ENCODE peak calls at places on chromosome 11, in six cellular contexts. One of them, this sample, is unnamed.
A peak's percentile ranks its signal among the peaks of the same experiment; 100 is the strongest.

GRCh38 chr11:33670250-33671011 is 30.2 kb downstream of the C11orf91 start:
- DNase-seq in iPS DF 19.7: no peak
- DNase-seq in CD4-positive, alpha-beta memory T cell: no peak
- DNase-seq in activated CD8-positive, alpha-beta memory T cell treated with anti-CD3 and anti-CD28 coated beads for 24 hours: no peak
- DNase-seq in stimulated activated CD4-positive, alpha-beta T cell treated with anti-CD3 and anti-CD28 coated beads, Interleukin-12 subunit alpha, Interleukin-12 subunit beta, amount 100 ng/mL, for 24 hours: no peak
- DNase-seq in omental fat pad: no peak
- DNase-seq in this sample: no peak

GRCh38 chr11:2198621-2199365 is 27.2 kb upstream of the TH start:
- DNase-seq in iPS DF 19.7: no peak
- DNase-seq in CD4-positive, alpha-beta memory T cell: no peak
- DNase-seq in activated CD8-positive, alpha-beta memory T cell treated with anti-CD3 and anti-CD28 coated beads for 24 hours: no peak
- DNase-seq in stimulated activated CD4-positive, alpha-beta T cell treated with anti-CD3 and anti-CD28 coated beads, Interleukin-12 subunit alpha, Interleukin-12 subunit beta, amount 100 ng/mL, for 24 hours: no peak
- DNase-seq in omental fat pad: no peak
- DNase-seq in this sample: no peak

GRCh38 chr11:75101424-75102128 is 4.9 kb upstream of the OR2AT4 start:
- DNase-seq in iPS DF 19.7: no peak
- DNase-seq in CD4-positive, alpha-beta memory T cell: no peak
- DNase-seq in activated CD8-positive, alpha-beta memory T cell treated with anti-CD3 and anti-CD28 coated beads for 24 hours: no peak
- DNase-seq in stimulated activated CD4-positive, alpha-beta T cell treated with anti-CD3 and anti-CD28 coated beads, Interleukin-12 subunit alpha, Interleukin-12 subunit beta, amount 100 ng/mL, for 24 hours: no peak
- DNase-seq in omental fat pad: no peak
- DNase-seq in this sample: no peak

GRCh38 chr11:45852712-45853101 is 5.4 kb downstream of the CRY2 start:
- DNase-seq in iPS DF 19.7: no peak
- DNase-seq in CD4-positive, alpha-beta memory T cell: no peak
- DNase-seq in activated CD8-positive, alpha-beta memory T cell treated with anti-CD3 and anti-CD28 coated beads for 24 hours: no peak
- DNase-seq in stimulated activated CD4-positive, alpha-beta T cell treated with anti-CD3 and anti-CD28 coated beads, Interleukin-12 subunit alpha, Interleukin-12 subunit beta, amount 100 ng/mL, for 24 hours: no peak
- DNase-seq in omental fat pad: no peak
- DNase-seq in this sample: no peak

GRCh38 chr11:103398829-103399228 is 289.6 kb downstream of the DYNC2H1 start:
- DNase-seq in iPS DF 19.7: no peak
- DNase-seq in CD4-positive, alpha-beta memory T cell: no peak
- DNase-seq in activated CD8-positive, alpha-beta memory T cell treated with anti-CD3 and anti-CD28 coated beads for 24 hours: no peak
- DNase-seq in stimulated activated CD4-positive, alpha-beta T cell treated with anti-CD3 and anti-CD28 coated beads, Interleukin-12 subunit alpha, Interleukin-12 subunit beta, amount 100 ng/mL, for 24 hours: no peak
- DNase-seq in omental fat pad: no peak
- DNase-seq in this sample: no peak

GRCh38 chr11:1779034-1779805 is 15.5 kb upstream of the CTSD start:
- DNase-seq in iPS DF 19.7: no peak
- DNase-seq in CD4-positive, alpha-beta memory T cell: no peak
- DNase-seq in activated CD8-positive, alpha-beta memory T cell treated with anti-CD3 and anti-CD28 coated beads for 24 hours: no peak
- DNase-seq in stimulated activated CD4-positive, alpha-beta T cell treated with anti-CD3 and anti-CD28 coated beads, Interleukin-12 subunit alpha, Interleukin-12 subunit beta, amount 100 ng/mL, for 24 hours: no peak
- DNase-seq in omental fat pad: no peak
- DNase-seq in this sample: no peak

GRCh38 chr11:61553373-61554171 is 27.3 kb downstream of the SYT7 start:
- DNase-seq in iPS DF 19.7: no peak
- DNase-seq in CD4-positive, alpha-beta memory T cell: no peak
- DNase-seq in activated CD8-positive, alpha-beta memory T cell treated with anti-CD3 and anti-CD28 coated beads for 24 hours: no peak
- DNase-seq in stimulated activated CD4-positive, alpha-beta T cell treated with anti-CD3 and anti-CD28 coated beads, Interleukin-12 subunit alpha, Interleukin-12 subunit beta, amount 100 ng/mL, for 24 hours: no peak
- DNase-seq in omental fat pad: no peak
- DNase-seq in this sample: no peak

GRCh38 chr11:65378208-65378927 is 4.1 kb downstream of the SLC25A45 start:
- DNase-seq in iPS DF 19.7: no peak
- DNase-seq in CD4-positive, alpha-beta memory T cell: no peak
- DNase-seq in activated CD8-positive, alpha-beta memory T cell treated with anti-CD3 and anti-CD28 coated beads for 24 hours: no peak
- DNase-seq in stimulated activated CD4-positive, alpha-beta T cell treated with anti-CD3 and anti-CD28 coated beads, Interleukin-12 subunit alpha, Interleukin-12 subunit beta, amount 100 ng/mL, for 24 hours: no peak
- DNase-seq in omental fat pad: no peak
- DNase-seq in this sample: no peak

GRCh38 chr11:44065851-44066731 is at the start of gene ACCS:
- DNase-seq in iPS DF 19.7: peak; percentile 56
- DNase-seq in CD4-positive, alpha-beta memory T cell: peak; percentile 93
- DNase-seq in activated CD8-positive, alpha-beta memory T cell treated with anti-CD3 and anti-CD28 coated beads for 24 hours: peak; percentile 94
- DNase-seq in stimulated activated CD4-positive, alpha-beta T cell treated with anti-CD3 and anti-CD28 coated beads, Interleukin-12 subunit alpha, Interleukin-12 subunit beta, amount 100 ng/mL, for 24 hours: peak; percentile 55
- DNase-seq in omental fat pad: peak; percentile 80
- DNase-seq in this sample: peak; percentile 97

GRCh38 chr11:92829121-92829520 is 140.3 kb upstream of the MTNR1B start:
- DNase-seq in iPS DF 19.7: no peak
- DNase-seq in CD4-positive, alpha-beta memory T cell: no peak
- DNase-seq in activated CD8-positive, alpha-beta memory T cell treated with anti-CD3 and anti-CD28 coated beads for 24 hours: no peak
- DNase-seq in stimulated activated CD4-positive, alpha-beta T cell treated with anti-CD3 and anti-CD28 coated beads, Interleukin-12 subunit alpha, Interleukin-12 subunit beta, amount 100 ng/mL, for 24 hours: no peak
- DNase-seq in omental fat pad: no peak
- DNase-seq in this sample: no peak

GRCh38 chr11:90476442-90477007 is 253.7 kb upstream of the CHORDC1 start:
- DNase-seq in iPS DF 19.7: peak; percentile 9
- DNase-seq in CD4-positive, alpha-beta memory T cell: no peak
- DNase-seq in activated CD8-positive, alpha-beta memory T cell treated with anti-CD3 and anti-CD28 coated beads for 24 hours: no peak
- DNase-seq in stimulated activated CD4-positive, alpha-beta T cell treated with anti-CD3 and anti-CD28 coated beads, Interleukin-12 subunit alpha, Interleukin-12 subunit beta, amount 100 ng/mL, for 24 hours: no peak
- DNase-seq in omental fat pad: no peak
- DNase-seq in this sample: peak; percentile 14